ENCODE peak calls at places on chromosomes 1 and 21, in six cellular contexts. One of them, this sample, is unnamed.

GRCh38 chr21:42200906-42201614 is 17.9 kb upstream of the ABCG1 start:
- DNase-seq in frontal cortex: no peak
- DNase-seq in heart right ventricle: no peak
- DNase-seq in lung: no peak
- DNase-seq in progenitor cell of endocrine pancreas: no peak
- DNase-seq in naive thymus-derived CD8-positive, alpha-beta T cell: peak
- DNase-seq in this sample: no peak

GRCh38 chr21:34988139-34988538 is 61.0 kb downstream of the RUNX1 start:
- DNase-seq in lung: no peak
- DNase-seq in naive thymus-derived CD8-positive, alpha-beta T cell: no peak
- DNase-seq in progenitor cell of endocrine pancreas: no peak
- DNase-seq in heart right ventricle: no peak
- DNase-seq in frontal cortex: no peak
- DNase-seq in this sample: no peak

GRCh38 chr21:37917612-37918011 is 1.4 kb upstream of the KCNJ6 start:
- DNase-seq in lung: no peak
- DNase-seq in frontal cortex: no peak
- DNase-seq in heart right ventricle: no peak
- DNase-seq in naive thymus-derived CD8-positive, alpha-beta T cell: no peak
- DNase-seq in progenitor cell of endocrine pancreas: no peak
- DNase-seq in this sample: no peak

GRCh38 chr1:164728719-164729118 is 169.7 kb downstream of the PBX1 start:
- DNase-seq in heart right ventricle: no peak
- DNase-seq in progenitor cell of endocrine pancreas: no peak
- DNase-seq in naive thymus-derived CD8-positive, alpha-beta T cell: no peak
- DNase-seq in lung: no peak
- DNase-seq in frontal cortex: no peak
- DNase-seq in this sample: no peak

GRCh38 chr1:86380257-86380861 is 15.8 kb downstream of the ODF2L start:
- DNase-seq in naive thymus-derived CD8-positive, alpha-beta T cell: peak
- DNase-seq in progenitor cell of endocrine pancreas: no peak
- DNase-seq in frontal cortex: peak
- DNase-seq in heart right ventricle: no peak
- DNase-seq in lung: no peak
- DNase-seq in this sample: no peak

GRCh38 chr1:183096889-183097288 is 73.7 kb downstream of the LAMC1 start:
- DNase-seq in heart right ventricle: no peak
- DNase-seq in lung: no peak
- DNase-seq in progenitor cell of endocrine pancreas: no peak
- DNase-seq in naive thymus-derived CD8-positive, alpha-beta T cell: no peak
- DNase-seq in frontal cortex: no peak
- DNase-seq in this sample: no peak

GRCh38 chr21:42782723-42783247 is 96.6 kb downstream of the WDR4 start:
- DNase-seq in progenitor cell of endocrine pancreas: no peak
- DNase-seq in frontal cortex: no peak
- DNase-seq in naive thymus-derived CD8-positive, alpha-beta T cell: peak
- DNase-seq in heart right ventricle: no peak
- DNase-seq in lung: no peak
- DNase-seq in this sample: no peak

GRCh38 chr1:17565551-17565971 is 26.1 kb downstream of the ARHGEF10L start:
- DNase-seq in heart right ventricle: no peak
- DNase-seq in lung: no peak
- DNase-seq in naive thymus-derived CD8-positive, alpha-beta T cell: no peak
- DNase-seq in progenitor cell of endocrine pancreas: no peak
- DNase-seq in frontal cortex: no peak
- DNase-seq in this sample: no peak

GRCh38 chr1:29653886-29654450 is 417.6 kb downstream of the PTPRU start:
- DNase-seq in lung: no peak
- DNase-seq in heart right ventricle: no peak
- DNase-seq in frontal cortex: no peak
- DNase-seq in naive thymus-derived CD8-positive, alpha-beta T cell: no peak
- DNase-seq in progenitor cell of endocrine pancreas: no peak
- DNase-seq in this sample: no peak

GRCh38 chr1:159823401-159823800 is 3.3 kb upstream of the SLAMF8 start:
- DNase-seq in frontal cortex: no peak
- DNase-seq in heart right ventricle: no peak
- DNase-seq in progenitor cell of endocrine pancreas: no peak
- DNase-seq in naive thymus-derived CD8-positive, alpha-beta T cell: no peak
- DNase-seq in lung: no peak
- DNase-seq in this sample: no peak

GRCh38 chr1:39955547-39956539 is 898 bp downstream of the MFSD2A start:
- DNase-seq in progenitor cell of endocrine pancreas: no peak
- DNase-seq in naive thymus-derived CD8-positive, alpha-beta T cell: peak
- DNase-seq in heart right ventricle: no peak
- DNase-seq in lung: no peak
- DNase-seq in frontal cortex: no peak
- DNase-seq in this sample: no peak

GRCh38 chr1:179923044-179923443 is 31.6 kb upstream of the CEP350 start:
- DNase-seq in progenitor cell of endocrine pancreas: no peak
- DNase-seq in frontal cortex: no peak
- DNase-seq in naive thymus-derived CD8-positive, alpha-beta T cell: no peak
- DNase-seq in heart right ventricle: no peak
- DNase-seq in lung: no peak
- DNase-seq in this sample: no peak

GRCh38 chr1:28115267-28115666 is 26.9 kb upstream of the EYA3 start:
- DNase-seq in progenitor cell of endocrine pancreas: no peak
- DNase-seq in lung: peak
- DNase-seq in naive thymus-derived CD8-positive, alpha-beta T cell: peak
- DNase-seq in heart right ventricle: no peak
- DNase-seq in frontal cortex: no peak
- DNase-seq in this sample: no peak

GRCh38 chr1:198620951-198621824 is 17.7 kb upstream of the PTPRC start:
- DNase-seq in frontal cortex: no peak
- DNase-seq in heart right ventricle: no peak
- DNase-seq in lung: no peak
- DNase-seq in progenitor cell of endocrine pancreas: no peak
- DNase-seq in naive thymus-derived CD8-positive, alpha-beta T cell: peak
- DNase-seq in this sample: no peak

GRCh38 chr1:77279929-77280328 is 1.9 kb upstream of the AK5 start:
- DNase-seq in heart right ventricle: no peak
- DNase-seq in lung: no peak
- DNase-seq in progenitor cell of endocrine pancreas: no peak
- DNase-seq in naive thymus-derived CD8-positive, alpha-beta T cell: no peak
- DNase-seq in frontal cortex: no peak
- DNase-seq in this sample: no peak

GRCh38 chr1:20336105-20336605 is 45.5 kb downstream of the VWA5B1 start:
- DNase-seq in progenitor cell of endocrine pancreas: no peak
- DNase-seq in heart right ventricle: no peak
- DNase-seq in naive thymus-derived CD8-positive, alpha-beta T cell: no peak
- DNase-seq in lung: no peak
- DNase-seq in frontal cortex: no peak
- DNase-seq in this sample: no peak

GRCh38 chr1:42046772-42047552 is 106.2 kb upstream of the GUCA2B start:
- DNase-seq in lung: no peak
- DNase-seq in progenitor cell of endocrine pancreas: no peak
- DNase-seq in frontal cortex: no peak
- DNase-seq in naive thymus-derived CD8-positive, alpha-beta T cell: no peak
- DNase-seq in heart right ventricle: peak
- DNase-seq in this sample: no peak

GRCh38 chr1:228011721-228012311 is 5.0 kb downstream of the WNT3A start:
- DNase-seq in frontal cortex: no peak
- DNase-seq in naive thymus-derived CD8-positive, alpha-beta T cell: no peak
- DNase-seq in heart right ventricle: peak
- DNase-seq in lung: peak
- DNase-seq in progenitor cell of endocrine pancreas: no peak
- DNase-seq in this sample: no peak

GRCh38 chr1:74729741-74730478 is 2.9 kb downstream of the CRYZ start:
- DNase-seq in heart right ventricle: no peak
- DNase-seq in progenitor cell of endocrine pancreas: no peak
- DNase-seq in naive thymus-derived CD8-positive, alpha-beta T cell: no peak
- DNase-seq in frontal cortex: no peak
- DNase-seq in lung: no peak
- DNase-seq in this sample: no peak

GRCh38 chr1:109193653-109194590 is 19.8 kb upstream of the SARS1 start:
- DNase-seq in naive thymus-derived CD8-positive, alpha-beta T cell: peak
- DNase-seq in heart right ventricle: peak
- DNase-seq in lung: peak
- DNase-seq in progenitor cell of endocrine pancreas: peak
- DNase-seq in frontal cortex: no peak
- DNase-seq in this sample: no peak

GRCh38 chr1:209500993-209501392 is 82.5 kb upstream of the CAMK1G start:
- DNase-seq in naive thymus-derived CD8-positive, alpha-beta T cell: no peak
- DNase-seq in frontal cortex: no peak
- DNase-seq in heart right ventricle: no peak
- DNase-seq in lung: no peak
- DNase-seq in progenitor cell of endocrine pancreas: no peak
- DNase-seq in this sample: no peak

GRCh38 chr1:203327684-203328457 is 22.6 kb downstream of the BTG2 start:
- DNase-seq in lung: no peak
- DNase-seq in naive thymus-derived CD8-positive, alpha-beta T cell: peak
- DNase-seq in frontal cortex: peak
- DNase-seq in progenitor cell of endocrine pancreas: no peak
- DNase-seq in heart right ventricle: peak
- DNase-seq in this sample: no peak

GRCh38 chr1:214552174-214552608 is 789 bp upstream of the PTPN14 start:
- DNase-seq in frontal cortex: no peak
- DNase-seq in lung: peak
- DNase-seq in naive thymus-derived CD8-positive, alpha-beta T cell: no peak
- DNase-seq in progenitor cell of endocrine pancreas: peak
- DNase-seq in heart right ventricle: peak
- DNase-seq in this sample: no peak

GRCh38 chr1:236066828-236067386 is 2.0 kb upstream of the NID1 start:
- DNase-seq in frontal cortex: no peak
- DNase-seq in lung: peak
- DNase-seq in progenitor cell of endocrine pancreas: no peak
- DNase-seq in heart right ventricle: peak
- DNase-seq in naive thymus-derived CD8-positive, alpha-beta T cell: peak
- DNase-seq in this sample: no peak

GRCh38 chr1:203048555-203049051 is 22.3 kb downstream of the PPFIA4 start:
- DNase-seq in progenitor cell of endocrine pancreas: peak
- DNase-seq in naive thymus-derived CD8-positive, alpha-beta T cell: no peak
- DNase-seq in heart right ventricle: no peak
- DNase-seq in frontal cortex: no peak
- DNase-seq in lung: no peak
- DNase-seq in this sample: no peak

GRCh38 chr1:156821801-156822200 is 5.2 kb upstream of the SH2D2A start:
- DNase-seq in heart right ventricle: no peak
- DNase-seq in lung: no peak
- DNase-seq in frontal cortex: no peak
- DNase-seq in progenitor cell of endocrine pancreas: no peak
- DNase-seq in naive thymus-derived CD8-positive, alpha-beta T cell: no peak
- DNase-seq in this sample: no peak

GRCh38 chr1:247216246-247216645 is 39.6 kb upstream of the VN1R5 start:
- DNase-seq in heart right ventricle: no peak
- DNase-seq in progenitor cell of endocrine pancreas: no peak
- DNase-seq in naive thymus-derived CD8-positive, alpha-beta T cell: no peak
- DNase-seq in lung: no peak
- DNase-seq in frontal cortex: no peak
- DNase-seq in this sample: no peak

GRCh38 chr1:11938722-11939526 is 4.4 kb downstream of the PLOD1 start:
- DNase-seq in frontal cortex: no peak
- DNase-seq in lung: no peak
- DNase-seq in progenitor cell of endocrine pancreas: no peak
- DNase-seq in heart right ventricle: peak
- DNase-seq in naive thymus-derived CD8-positive, alpha-beta T cell: no peak
- DNase-seq in this sample: no peak

GRCh38 chr1:25608488-25609178 is 8.0 kb upstream of the MAN1C1 start:
- DNase-seq in lung: peak
- DNase-seq in heart right ventricle: peak
- DNase-seq in progenitor cell of endocrine pancreas: peak
- DNase-seq in frontal cortex: peak
- DNase-seq in naive thymus-derived CD8-positive, alpha-beta T cell: peak
- DNase-seq in this sample: peak